ENCODE peak calls at places on chromosomes 11 and 22, in six cellular contexts. E is left ventricle myocardium inferior, M is GM23338, D is OCI-LY7, N is psoas muscle, C is cardiac muscle cell. T is an unnamed sample.

GRCh38 chr11:9716275-9717039 is 52.6 kb downstream of the SWAP70 start:
- DNase-seq in C (peak; percentile 86), M (no peak), E (no peak), D (peak; percentile 78), N (no peak), T (no peak)

GRCh38 chr11:44004452-44004833 is 43.3 kb upstream of the ACCSL start:
- DNase-seq in E (no peak), N (no peak), C (no peak), M (no peak), D (no peak), T (no peak)

GRCh38 chr11:134765565-134765964 is 353.5 kb upstream of the B3GAT1 start:
- DNase-seq in N (no peak), D (no peak), E (no peak), C (no peak), M (no peak), T (no peak)

GRCh38 chr22:22201185-22201924 is 43.2 kb upstream of the VPREB1 start:
- DNase-seq in D (peak; percentile 94), M (peak; percentile 78), E (peak; percentile 58), N (no peak), C (no peak), T (no peak)

GRCh38 chr11:126210871-126211235 is 597 bp downstream of the RPUSD4 start:
- DNase-seq in M (no peak), N (no peak), D (no peak), E (no peak), C (peak; percentile 6), T (no peak)

GRCh38 chr22:50086526-50086925 is 1.3 kb upstream of the MLC1 start:
- DNase-seq in M (no peak), C (peak; percentile 82), E (no peak), D (no peak), N (no peak), T (peak; percentile 22)

GRCh38 chr11:82547163-82547560 is 186.5 kb downstream of the FAM181B start:
- DNase-seq in E (no peak), M (no peak), C (no peak), D (no peak), N (no peak), T (no peak)

GRCh38 chr11:102239906-102240305 is 77.4 kb upstream of the BIRC3 start:
- DNase-seq in M (no peak), N (no peak), C (no peak), D (no peak), E (no peak), T (no peak)

DNA sequence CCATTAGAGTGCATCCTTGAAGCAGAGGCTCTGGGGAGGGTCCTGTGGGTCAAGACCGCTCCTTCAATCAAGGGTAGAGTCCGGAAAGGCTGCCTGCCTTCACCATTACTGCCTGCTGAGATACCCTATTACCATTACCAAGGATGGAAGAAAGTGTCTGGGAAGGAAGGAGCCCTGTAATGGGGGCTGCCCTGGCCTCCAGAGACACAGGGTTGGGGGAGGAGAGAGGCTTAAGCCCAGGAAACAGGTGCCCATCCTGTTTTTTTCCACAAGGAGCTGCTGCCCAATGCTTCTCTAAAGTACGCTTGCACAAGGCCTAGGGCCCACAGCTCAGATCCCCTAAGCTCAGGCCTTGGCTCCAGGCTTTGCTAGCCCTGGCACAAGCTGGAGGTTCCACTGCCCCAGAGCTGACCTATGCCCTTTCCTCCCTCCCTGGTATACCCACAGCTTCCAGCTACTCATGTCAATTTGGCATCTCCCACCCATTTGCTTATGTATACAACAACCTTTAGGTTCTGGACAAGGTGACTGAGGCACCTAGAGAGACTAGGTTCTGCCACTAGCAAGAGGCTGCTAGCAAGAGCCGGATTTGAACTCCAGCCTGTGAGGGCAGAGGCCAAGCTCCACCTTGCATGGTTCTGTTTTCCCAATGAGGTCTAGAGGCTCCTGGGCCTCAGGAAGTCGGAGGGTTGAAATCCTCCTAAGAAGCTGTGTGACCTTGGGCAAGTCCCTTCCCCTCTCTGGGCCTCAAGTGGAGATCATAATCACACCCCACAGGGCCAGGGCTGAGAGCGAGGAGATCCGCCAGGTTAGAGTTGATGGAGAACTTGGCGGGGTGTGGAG is 1.5 kb upstream of the PLCB3 start:
- DNase-seq in C (no peak), D (no peak), M (peak; percentile 78), N (no peak), E (no peak), T (no peak)
- H3K4me3 ChIP-seq in C (no peak overlapping the region), D (no peak overlapping the region), M (peak overlapping the region; percentile 100), N (peak overlapping the region; percentile 89), E (no peak overlapping the region), T (no peak overlapping the region)

GRCh38 chr22:27715078-27715477 is 86.5 kb downstream of the MN1 start:
- DNase-seq in E (no peak), M (no peak), N (peak; percentile 81), C (no peak), D (no peak), T (no peak)
- TF ChIP-seq CTCF in E (peak; percentile 37), M (peak; percentile 45), N (peak; percentile 53), C (no peak), D (no peak), T (no peak)

DNA sequence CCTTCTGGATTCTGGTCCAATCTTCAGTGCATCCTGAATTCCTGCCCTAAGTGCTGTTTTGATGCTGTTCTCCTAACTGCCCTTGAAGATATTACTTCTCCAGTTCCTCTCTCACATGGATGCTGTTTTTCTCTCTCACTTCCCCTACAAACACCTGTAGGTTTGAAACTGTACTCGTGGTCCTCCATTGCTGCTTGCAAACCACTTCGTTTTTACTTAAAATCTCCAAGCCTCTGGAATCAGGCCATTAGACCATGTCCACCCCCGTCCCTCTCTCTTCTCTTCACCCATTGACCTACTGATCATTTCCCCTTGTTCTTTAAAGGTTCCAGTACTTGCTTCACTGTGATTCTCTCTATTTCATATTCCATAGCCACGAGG is 988.1 kb downstream of the NTM start:
- DNase-seq in D (no peak), C (no peak), M (no peak), N (no peak), E (no peak), T (no peak)
- H3K4me3 ChIP-seq in D (no peak overlapping the region), C (no peak overlapping the region), M (no peak overlapping the region), N (no peak overlapping the region), E (no peak overlapping the region), T (no peak overlapping the region)

DNA sequence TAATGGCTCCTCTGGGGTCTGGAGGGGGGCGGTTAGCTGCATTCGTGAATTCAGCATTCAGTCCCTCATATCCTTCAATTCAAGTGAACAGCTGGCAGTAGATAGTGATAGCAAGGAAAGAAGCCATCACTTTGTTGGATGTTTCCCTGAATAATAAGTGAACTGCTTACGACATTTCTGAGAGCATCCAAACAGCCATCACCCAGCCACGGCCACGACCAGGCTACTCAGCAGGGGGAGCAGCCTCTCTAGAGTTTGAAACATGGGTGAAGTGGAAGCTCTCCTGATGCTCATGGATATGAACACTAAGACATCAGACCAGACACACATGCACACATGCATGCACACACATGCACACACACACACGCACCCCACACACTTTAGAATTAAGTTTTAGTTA is 163.6 kb downstream of the NTM start:
- DNase-seq in D (no peak), N (no peak), M (no peak), C (no peak), E (no peak), T (no peak)
- TF ChIP-seq CTCF in D (no peak), N (no peak), M (no peak), C (no peak), E (no peak), T (no peak)

DNA sequence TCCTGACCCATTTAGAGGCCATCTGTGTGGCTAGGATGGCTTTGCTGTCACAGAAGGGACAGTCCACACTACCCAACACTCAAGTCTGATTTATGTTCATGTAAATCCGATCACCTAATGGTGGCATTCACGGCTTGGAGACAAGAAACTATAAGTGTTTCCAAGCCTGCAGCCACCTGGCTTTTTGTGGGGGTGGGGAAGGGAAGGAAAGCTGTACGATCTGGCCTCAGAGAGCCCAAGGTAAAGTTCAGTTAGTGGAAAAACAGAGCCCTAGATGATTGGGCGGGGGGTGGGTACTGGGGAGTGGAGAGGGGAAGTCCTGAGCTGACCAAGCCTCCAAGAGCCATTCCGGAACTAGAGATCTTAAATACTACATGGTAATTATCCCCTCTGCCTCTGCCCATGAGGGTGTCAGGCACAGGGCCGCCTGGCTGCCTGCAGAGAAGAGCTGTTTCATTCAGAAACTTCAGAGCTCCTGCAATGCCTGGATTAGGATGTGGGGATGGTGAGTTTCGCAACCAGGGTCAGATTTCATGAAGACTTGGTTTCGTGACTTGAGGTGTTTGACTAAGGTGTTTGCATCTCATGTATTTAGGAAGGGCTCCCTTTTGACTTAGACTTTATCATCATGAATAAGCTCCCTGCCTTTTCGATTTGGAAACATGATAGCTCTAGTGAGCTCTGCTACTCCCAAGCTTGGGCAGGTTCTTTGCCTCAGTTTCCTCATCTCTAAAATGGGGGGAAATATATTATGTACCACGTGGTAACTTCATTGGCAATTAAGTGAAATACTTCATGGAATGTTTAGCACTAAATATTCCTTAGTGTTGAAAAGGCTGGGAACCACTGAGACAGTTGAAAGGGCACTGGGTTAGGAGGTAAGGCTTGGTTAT is 9.0 kb downstream of the TIMP3 start:
- DNase-seq in N (no peak), D (no peak), C (peak; percentile 46), E (no peak), M (peak; percentile 62), T (no peak)
- H3K4me3 ChIP-seq in N (no peak overlapping the region), D (no peak overlapping the region), C (no peak overlapping the region), E (peak overlapping the region; percentile 35), M (no peak overlapping the region), T (no peak overlapping the region)

DNA sequence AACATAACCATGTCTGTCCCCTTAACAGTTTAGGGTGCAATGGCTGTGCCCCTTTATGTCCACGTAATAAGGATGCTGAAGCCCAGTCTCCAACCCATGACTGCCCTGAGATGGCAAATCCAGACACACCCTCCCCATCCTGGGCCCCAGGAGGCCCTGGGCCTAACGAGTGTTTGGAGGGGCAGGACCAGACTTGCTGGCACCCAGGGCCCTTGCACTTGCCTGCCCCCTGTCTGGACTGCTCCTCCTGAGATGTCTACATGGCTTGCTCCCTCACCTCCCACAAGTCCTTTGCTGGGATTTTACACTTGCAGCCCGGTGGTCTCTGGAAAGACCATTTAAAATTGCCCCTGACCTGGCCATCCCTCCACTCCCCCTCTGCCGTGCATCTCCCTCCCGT is 132.2 kb upstream of the NECTIN1 start:
- DNase-seq in E (no peak), C (no peak), M (no peak), D (no peak), N (no peak), T (no peak)
- TF ChIP-seq CTCF in E (no peak), C (no peak), M (peak; percentile 16), D (no peak), N (no peak), T (no peak)

T was measured in BJ.